ENCODE peak calls at places on chromosomes 5 and 9, in nine cellular contexts. One of them, this sample, is unnamed.

GRCh38 chr9:94805585-94805984 is 79.1 kb downstream of the AOPEP start:
- DNase-seq in astrocyte of the spinal cord: peak; percentile 87
- DNase-seq in aorta: no peak
- DNase-seq in transverse colon: peak; percentile 53
- DNase-seq in endodermal cell: no peak
- DNase-seq in adrenal gland: no peak
- DNase-seq in mammary epithelial cell: peak; percentile 99
- DNase-seq in prostate gland: peak; percentile 69
- DNase-seq in mucosa of descending colon: peak; percentile 68
- DNase-seq in this sample: no peak

GRCh38 chr5:27462936-27463335 is 424.6 kb upstream of the CDH9 start:
- DNase-seq in astrocyte of the spinal cord: no peak
- DNase-seq in aorta: no peak
- DNase-seq in transverse colon: no peak
- DNase-seq in endodermal cell: no peak
- DNase-seq in adrenal gland: no peak
- DNase-seq in mammary epithelial cell: no peak
- DNase-seq in prostate gland: no peak
- DNase-seq in mucosa of descending colon: no peak
- DNase-seq in this sample: no peak

GRCh38 chr9:38108326-38108725 is 39.3 kb upstream of the SHB start:
- DNase-seq in astrocyte of the spinal cord: no peak
- DNase-seq in aorta: peak; percentile 43
- DNase-seq in transverse colon: no peak
- DNase-seq in endodermal cell: no peak
- DNase-seq in adrenal gland: no peak
- DNase-seq in mammary epithelial cell: no peak
- DNase-seq in prostate gland: no peak
- DNase-seq in mucosa of descending colon: no peak
- DNase-seq in this sample: no peak

GRCh38 chr5:9387879-9388278 is 158.0 kb downstream of the SEMA5A start:
- DNase-seq in astrocyte of the spinal cord: peak; percentile 13
- DNase-seq in aorta: no peak
- DNase-seq in transverse colon: no peak
- DNase-seq in endodermal cell: no peak
- DNase-seq in adrenal gland: no peak
- DNase-seq in mammary epithelial cell: no peak
- DNase-seq in prostate gland: no peak
- DNase-seq in mucosa of descending colon: no peak
- DNase-seq in this sample: no peak

GRCh38 chr5:23648656-23649055 is 141.2 kb downstream of the PRDM9 start:
- DNase-seq in astrocyte of the spinal cord: no peak
- DNase-seq in aorta: no peak
- DNase-seq in transverse colon: no peak
- DNase-seq in endodermal cell: no peak
- DNase-seq in adrenal gland: no peak
- DNase-seq in mammary epithelial cell: peak; percentile 30
- DNase-seq in prostate gland: no peak
- DNase-seq in mucosa of descending colon: no peak
- DNase-seq in this sample: no peak

GRCh38 chr9:122387526-122387925 is 16.7 kb downstream of the PTGS1 start:
- DNase-seq in astrocyte of the spinal cord: no peak
- DNase-seq in aorta: no peak
- DNase-seq in transverse colon: no peak
- DNase-seq in endodermal cell: no peak
- DNase-seq in adrenal gland: no peak
- DNase-seq in mammary epithelial cell: no peak
- DNase-seq in prostate gland: no peak
- DNase-seq in mucosa of descending colon: no peak
- DNase-seq in this sample: no peak

GRCh38 chr9:92718086-92719001 is 46.3 kb downstream of the BICD2 start:
- DNase-seq in astrocyte of the spinal cord: no peak
- DNase-seq in aorta: peak; percentile 35
- DNase-seq in transverse colon: no peak
- DNase-seq in endodermal cell: peak; percentile 38
- DNase-seq in adrenal gland: no peak
- DNase-seq in mammary epithelial cell: no peak
- DNase-seq in prostate gland: no peak
- DNase-seq in mucosa of descending colon: no peak
- DNase-seq in this sample: no peak

GRCh38 chr9:129853614-129854013 is 18.4 kb downstream of the USP20 start:
- DNase-seq in astrocyte of the spinal cord: no peak
- DNase-seq in aorta: no peak
- DNase-seq in transverse colon: no peak
- DNase-seq in endodermal cell: no peak
- DNase-seq in adrenal gland: no peak
- DNase-seq in mammary epithelial cell: no peak
- DNase-seq in prostate gland: no peak
- DNase-seq in mucosa of descending colon: no peak
- DNase-seq in this sample: peak; percentile 80

GRCh38 chr5:24289582-24289981 is 355.2 kb downstream of the CDH10 start:
- DNase-seq in astrocyte of the spinal cord: no peak
- DNase-seq in aorta: no peak
- DNase-seq in transverse colon: no peak
- DNase-seq in endodermal cell: no peak
- DNase-seq in adrenal gland: no peak
- DNase-seq in mammary epithelial cell: no peak
- DNase-seq in prostate gland: no peak
- DNase-seq in mucosa of descending colon: no peak
- DNase-seq in this sample: no peak

GRCh38 chr9:36284226-36284625 is 26.0 kb upstream of the GNE start:
- DNase-seq in astrocyte of the spinal cord: no peak
- DNase-seq in aorta: no peak
- DNase-seq in transverse colon: no peak
- DNase-seq in endodermal cell: no peak
- DNase-seq in adrenal gland: no peak
- DNase-seq in mammary epithelial cell: peak; percentile 76
- DNase-seq in prostate gland: no peak
- DNase-seq in mucosa of descending colon: no peak
- DNase-seq in this sample: no peak

GRCh38 chr9:5557606-5558587 is 47.6 kb downstream of the PDCD1LG2 start:
- DNase-seq in astrocyte of the spinal cord: peak; percentile 12
- DNase-seq in aorta: no peak
- DNase-seq in transverse colon: peak; percentile 11
- DNase-seq in endodermal cell: no peak
- DNase-seq in adrenal gland: no peak
- DNase-seq in mammary epithelial cell: peak; percentile 53
- DNase-seq in prostate gland: no peak
- DNase-seq in mucosa of descending colon: peak; percentile 19
- DNase-seq in this sample: peak; percentile 68

GRCh38 chr9:106958955-106959657 is 96.1 kb downstream of the ZNF462 start:
- DNase-seq in astrocyte of the spinal cord: peak; percentile 62
- DNase-seq in aorta: no peak
- DNase-seq in transverse colon: no peak
- DNase-seq in endodermal cell: no peak
- DNase-seq in adrenal gland: no peak
- DNase-seq in mammary epithelial cell: peak; percentile 48
- DNase-seq in prostate gland: no peak
- DNase-seq in mucosa of descending colon: no peak
- DNase-seq in this sample: no peak

GRCh38 chr9:18906656-18907395 is 126.2 kb downstream of the SAXO1 start:
- DNase-seq in astrocyte of the spinal cord: peak; percentile 65
- DNase-seq in aorta: no peak
- DNase-seq in transverse colon: no peak
- DNase-seq in endodermal cell: no peak
- DNase-seq in adrenal gland: peak; percentile 47
- DNase-seq in mammary epithelial cell: no peak
- DNase-seq in prostate gland: no peak
- DNase-seq in mucosa of descending colon: no peak
- DNase-seq in this sample: no peak

GRCh38 chr9:20187318-20187717 is 398.5 kb upstream of the SLC24A2 start:
- DNase-seq in astrocyte of the spinal cord: no peak
- DNase-seq in aorta: no peak
- DNase-seq in transverse colon: no peak
- DNase-seq in endodermal cell: no peak
- DNase-seq in adrenal gland: no peak
- DNase-seq in mammary epithelial cell: no peak
- DNase-seq in prostate gland: no peak
- DNase-seq in mucosa of descending colon: no peak
- DNase-seq in this sample: no peak

GRCh38 chr5:173517648-173518047 is 98.8 kb downstream of the BOD1 start:
- DNase-seq in astrocyte of the spinal cord: no peak
- DNase-seq in aorta: no peak
- DNase-seq in transverse colon: no peak
- DNase-seq in endodermal cell: peak; percentile 66
- DNase-seq in adrenal gland: no peak
- DNase-seq in mammary epithelial cell: no peak
- DNase-seq in prostate gland: no peak
- DNase-seq in mucosa of descending colon: no peak
- DNase-seq in this sample: no peak
- H3K4me3 ChIP-seq in astrocyte of the spinal cord: no peak overlapping the region
- H3K4me3 ChIP-seq in aorta: no peak overlapping the region
- H3K4me3 ChIP-seq in transverse colon: no peak overlapping the region
- H3K4me3 ChIP-seq in endodermal cell: no peak overlapping the region
- H3K4me3 ChIP-seq in adrenal gland: no peak overlapping the region
- H3K4me3 ChIP-seq in mammary epithelial cell: no peak overlapping the region
- H3K4me3 ChIP-seq in prostate gland: no peak overlapping the region
- H3K4me3 ChIP-seq in mucosa of descending colon: no peak overlapping the region
- H3K4me3 ChIP-seq in this sample: no peak overlapping the region

GRCh38 chr5:39270172-39270848 is 50.9 kb upstream of the FYB1 start:
- DNase-seq in astrocyte of the spinal cord: no peak
- DNase-seq in aorta: no peak
- DNase-seq in transverse colon: no peak
- DNase-seq in endodermal cell: no peak
- DNase-seq in adrenal gland: no peak
- DNase-seq in mammary epithelial cell: no peak
- DNase-seq in prostate gland: no peak
- DNase-seq in mucosa of descending colon: no peak
- DNase-seq in this sample: no peak

GRCh38 chr5:39274388-39275085 is 55.2 kb upstream of the FYB1 start:
- DNase-seq in astrocyte of the spinal cord: no peak
- DNase-seq in aorta: no peak
- DNase-seq in transverse colon: no peak
- DNase-seq in endodermal cell: no peak
- DNase-seq in adrenal gland: no peak
- DNase-seq in mammary epithelial cell: no peak
- DNase-seq in prostate gland: no peak
- DNase-seq in mucosa of descending colon: no peak
- DNase-seq in this sample: peak; percentile 52

DNA sequence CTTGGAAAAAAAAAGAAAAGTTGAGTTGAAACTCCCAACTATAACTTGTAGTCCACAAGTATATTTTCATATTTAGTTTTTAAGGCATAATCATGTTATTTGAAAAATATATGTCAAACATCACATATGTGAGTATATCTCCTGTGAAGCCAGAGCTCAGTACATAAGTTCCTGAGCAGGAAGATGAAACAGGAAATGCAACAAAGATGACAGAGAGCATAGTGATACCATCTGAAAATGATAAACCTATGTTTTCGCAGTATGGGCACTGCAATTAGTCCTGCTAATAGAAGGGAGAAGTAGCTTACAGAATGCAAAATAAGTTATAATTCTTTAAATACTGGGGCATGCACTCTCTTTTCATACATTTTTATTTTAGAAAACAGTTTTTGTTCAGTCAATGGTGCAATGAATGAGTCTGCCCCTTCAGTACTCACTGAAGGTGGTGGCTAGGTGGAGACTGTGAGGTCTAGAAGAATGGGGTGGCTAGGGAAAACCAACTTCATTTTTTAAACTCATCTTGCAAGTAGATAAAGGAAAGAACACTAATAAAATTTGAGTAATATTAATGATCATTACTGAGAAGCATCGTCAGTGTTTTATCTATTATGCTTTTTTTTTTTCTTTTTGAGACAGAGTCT is 54.1 kb upstream of the FYB1 start:
- DNase-seq in astrocyte of the spinal cord: no peak
- DNase-seq in aorta: no peak
- DNase-seq in transverse colon: no peak
- DNase-seq in endodermal cell: no peak
- DNase-seq in adrenal gland: no peak
- DNase-seq in mammary epithelial cell: no peak
- DNase-seq in prostate gland: no peak
- DNase-seq in mucosa of descending colon: no peak
- DNase-seq in this sample: peak; percentile 48
- H3K4me3 ChIP-seq in astrocyte of the spinal cord: no peak overlapping the region
- H3K4me3 ChIP-seq in aorta: no peak overlapping the region
- H3K4me3 ChIP-seq in transverse colon: no peak overlapping the region
- H3K4me3 ChIP-seq in endodermal cell: no peak overlapping the region
- H3K4me3 ChIP-seq in adrenal gland: no peak overlapping the region
- H3K4me3 ChIP-seq in mammary epithelial cell: no peak overlapping the region
- H3K4me3 ChIP-seq in prostate gland: no peak overlapping the region
- H3K4me3 ChIP-seq in mucosa of descending colon: no peak overlapping the region
- H3K4me3 ChIP-seq in this sample: no peak overlapping the region

GRCh38 chr5:88880196-88880595 is 2.8 kb downstream of the MEF2C start:
- DNase-seq in astrocyte of the spinal cord: no peak
- DNase-seq in aorta: no peak
- DNase-seq in transverse colon: no peak
- DNase-seq in endodermal cell: no peak
- DNase-seq in adrenal gland: no peak
- DNase-seq in mammary epithelial cell: no peak
- DNase-seq in prostate gland: no peak
- DNase-seq in mucosa of descending colon: no peak
- DNase-seq in this sample: no peak
- H3K4me3 ChIP-seq in astrocyte of the spinal cord: no peak overlapping the region
- H3K4me3 ChIP-seq in aorta: peak overlapping the region; percentile 100
- H3K4me3 ChIP-seq in transverse colon: peak overlapping the region; percentile 57
- H3K4me3 ChIP-seq in endodermal cell: no peak overlapping the region
- H3K4me3 ChIP-seq in adrenal gland: no peak overlapping the region
- H3K4me3 ChIP-seq in mammary epithelial cell: no peak overlapping the region
- H3K4me3 ChIP-seq in prostate gland: no peak overlapping the region
- H3K4me3 ChIP-seq in mucosa of descending colon: no peak overlapping the region
- H3K4me3 ChIP-seq in this sample: no peak overlapping the region

GRCh38 chr9:91361294-91362201 is at the start of gene AUH:
- DNase-seq in astrocyte of the spinal cord: peak; percentile 67
- DNase-seq in aorta: peak; percentile 96
- DNase-seq in transverse colon: peak; percentile 91
- DNase-seq in endodermal cell: peak; percentile 94
- DNase-seq in adrenal gland: peak; percentile 83
- DNase-seq in mammary epithelial cell: peak; percentile 65
- DNase-seq in prostate gland: peak; percentile 81
- DNase-seq in mucosa of descending colon: peak; percentile 88
- DNase-seq in this sample: peak; percentile 60

GRCh38 chr9:91364005-91364404 is 2.3 kb upstream of the AUH start:
- DNase-seq in astrocyte of the spinal cord: no peak
- DNase-seq in aorta: no peak
- DNase-seq in transverse colon: no peak
- DNase-seq in endodermal cell: no peak
- DNase-seq in adrenal gland: no peak
- DNase-seq in mammary epithelial cell: no peak
- DNase-seq in prostate gland: no peak
- DNase-seq in mucosa of descending colon: no peak
- DNase-seq in this sample: no peak

GRCh38 chr9:91360551-91361293 is 996 bp downstream of the AUH start:
- DNase-seq in astrocyte of the spinal cord: peak; percentile 14
- DNase-seq in aorta: no peak
- DNase-seq in transverse colon: no peak
- DNase-seq in endodermal cell: peak; percentile 62
- DNase-seq in adrenal gland: no peak
- DNase-seq in mammary epithelial cell: peak; percentile 24
- DNase-seq in prostate gland: no peak
- DNase-seq in mucosa of descending colon: no peak
- DNase-seq in this sample: no peak

GRCh38 chr9:91359734-91360470 is 1.8 kb downstream of the AUH start:
- DNase-seq in astrocyte of the spinal cord: no peak
- DNase-seq in aorta: no peak
- DNase-seq in transverse colon: no peak
- DNase-seq in endodermal cell: no peak
- DNase-seq in adrenal gland: no peak
- DNase-seq in mammary epithelial cell: no peak
- DNase-seq in prostate gland: no peak
- DNase-seq in mucosa of descending colon: no peak
- DNase-seq in this sample: no peak

GRCh38 chr9:91362212-91362611 is 494 bp upstream of the AUH start:
- DNase-seq in astrocyte of the spinal cord: no peak
- DNase-seq in aorta: no peak
- DNase-seq in transverse colon: no peak
- DNase-seq in endodermal cell: no peak
- DNase-seq in adrenal gland: no peak
- DNase-seq in mammary epithelial cell: no peak
- DNase-seq in prostate gland: no peak
- DNase-seq in mucosa of descending colon: no peak
- DNase-seq in this sample: no peak
- H3K4me3 ChIP-seq in astrocyte of the spinal cord: peak overlapping the region; percentile 25
- H3K4me3 ChIP-seq in aorta: no peak overlapping the region
- H3K4me3 ChIP-seq in transverse colon: peak overlapping the region; percentile 82
- H3K4me3 ChIP-seq in endodermal cell: peak overlapping the region; percentile 97
- H3K4me3 ChIP-seq in adrenal gland: peak overlapping the region; percentile 89
- H3K4me3 ChIP-seq in mammary epithelial cell: peak overlapping the region; percentile 34
- H3K4me3 ChIP-seq in prostate gland: peak overlapping the region; percentile 100
- H3K4me3 ChIP-seq in mucosa of descending colon: no peak overlapping the region
- H3K4me3 ChIP-seq in this sample: peak overlapping the region; percentile 89

This sample was measured in Jurkat, Clone E6-1.